ENCODE peak calls at places on chromosome 18, in four cellular contexts. One of them, this sample, is unnamed.

GRCh38 chr18:29225351-29225750 is 1048.4 kb upstream of the CDH2 start:
- DNase-seq in HepG2: no peak
- DNase-seq in H1: no peak
- DNase-seq in HCT116: no peak
- DNase-seq in this sample: no peak

GRCh38 chr18:67710639-67711038 is 194.1 kb upstream of the DSEL start:
- DNase-seq in H1: peak
- DNase-seq in HCT116: no peak
- DNase-seq in HepG2: peak
- DNase-seq in this sample: no peak

GRCh38 chr18:59707306-59707705 is 10.1 kb upstream of the CCBE1 start:
- DNase-seq in HCT116: no peak
- DNase-seq in HepG2: no peak
- DNase-seq in H1: no peak
- DNase-seq in this sample: no peak

GRCh38 chr18:47184419-47185050 is 8.4 kb upstream of the IER3IP1 start:
- DNase-seq in HCT116: peak
- DNase-seq in H1: no peak
- DNase-seq in HepG2: peak
- DNase-seq in this sample: peak

GRCh38 chr18:3294435-3295080 is 32.6 kb downstream of the MYL12B start:
- DNase-seq in HepG2: no peak
- DNase-seq in HCT116: no peak
- DNase-seq in H1: no peak
- DNase-seq in this sample: peak

GRCh38 chr18:44111337-44111736 is 569.4 kb upstream of the SETBP1 start:
- DNase-seq in H1: no peak
- DNase-seq in HCT116: no peak
- DNase-seq in HepG2: no peak
- DNase-seq in this sample: no peak

GRCh38 chr18:10518595-10519273 is 7.1 kb upstream of the NAPG start:
- DNase-seq in HepG2: peak
- DNase-seq in HCT116: no peak
- DNase-seq in H1: no peak
- DNase-seq in this sample: peak

GRCh38 chr18:23523429-23524212 is 20.3 kb downstream of the RMC1 start:
- DNase-seq in HCT116: no peak
- DNase-seq in HepG2: no peak
- DNase-seq in H1: no peak
- DNase-seq in this sample: no peak

GRCh38 chr18:74874351-74874750 is 276.7 kb downstream of the ZNF407 start:
- DNase-seq in H1: no peak
- DNase-seq in HCT116: no peak
- DNase-seq in HepG2: no peak
- DNase-seq in this sample: no peak

GRCh38 chr18:58097127-58097906 is 53.3 kb downstream of the NEDD4L start:
- DNase-seq in HepG2: peak
- DNase-seq in HCT116: no peak
- DNase-seq in H1: no peak
- DNase-seq in this sample: no peak

GRCh38 chr18:50195689-50196088 is 742 bp upstream of the MYO5B start:
- DNase-seq in H1: no peak
- DNase-seq in HCT116: no peak
- DNase-seq in HepG2: no peak
- DNase-seq in this sample: no peak

GRCh38 chr18:50192903-50193795 is 1.8 kb downstream of the MYO5B start:
- DNase-seq in H1: peak
- DNase-seq in HCT116: no peak
- DNase-seq in HepG2: no peak
- DNase-seq in this sample: no peak

GRCh38 chr18:50193796-50194622 is 938 bp downstream of the MYO5B start:
- DNase-seq in HCT116: no peak
- DNase-seq in HepG2: no peak
- DNase-seq in H1: peak
- DNase-seq in this sample: no peak

GRCh38 chr18:50194623-50195532 is at the start of gene MYO5B:
- DNase-seq in HepG2: peak
- DNase-seq in H1: peak
- DNase-seq in HCT116: peak
- DNase-seq in this sample: peak

DNA sequence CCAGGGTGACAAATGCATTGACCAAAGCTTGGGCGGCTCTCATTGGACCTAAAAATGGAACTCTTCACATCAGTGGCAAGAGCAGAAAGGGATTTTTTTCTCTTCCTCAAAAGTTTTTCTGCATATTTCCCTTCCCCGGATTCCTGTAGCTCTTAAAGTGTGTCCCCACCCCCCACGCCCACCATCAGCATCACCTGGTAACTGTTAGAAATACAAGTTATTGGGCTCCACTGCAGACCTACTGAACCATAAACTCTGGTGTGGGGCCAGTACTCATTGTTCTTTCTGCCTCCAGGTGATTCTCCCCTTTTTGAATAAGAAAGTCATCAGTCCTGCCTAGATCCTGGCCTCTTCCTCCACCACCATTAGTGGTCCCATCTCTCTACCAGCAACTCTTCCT is 1.3 kb upstream of the MYO5B start:
- DNase-seq in HepG2: no peak
- DNase-seq in H1: no peak
- DNase-seq in HCT116: no peak
- DNase-seq in this sample: no peak
- TF ChIP-seq FOSL1 in HepG2: no peak
- TF ChIP-seq FOSL1 in H1: no peak
- TF ChIP-seq FOSL1 in HCT116: no peak
- TF ChIP-seq FOSL1 in this sample: no peak

GRCh38 chr18:79394438-79395307 is 1.1 kb upstream of the NFATC1 start:
- DNase-seq in H1: peak
- DNase-seq in HepG2: no peak
- DNase-seq in HCT116: no peak
- DNase-seq in this sample: no peak
- TF ChIP-seq POLR2AphosphoS5 in H1: no peak
- TF ChIP-seq POLR2AphosphoS5 in HepG2: no peak
- TF ChIP-seq POLR2AphosphoS5 in HCT116: no peak
- TF ChIP-seq POLR2AphosphoS5 in this sample: no peak

GRCh38 chr18:48801728-48802542 is 148.8 kb downstream of the SMAD7 start:
- DNase-seq in H1: peak
- DNase-seq in HCT116: no peak
- DNase-seq in HepG2: no peak
- DNase-seq in this sample: no peak

GRCh38 chr18:48802543-48803428 is 148.0 kb downstream of the SMAD7 start:
- DNase-seq in H1: peak
- DNase-seq in HCT116: no peak
- DNase-seq in HepG2: no peak
- DNase-seq in this sample: no peak

GRCh38 chr18:48803951-48804855 is 146.6 kb downstream of the SMAD7 start:
- DNase-seq in H1: peak
- DNase-seq in HepG2: no peak
- DNase-seq in HCT116: no peak
- DNase-seq in this sample: no peak

GRCh38 chr18:48804856-48805610 is 145.7 kb downstream of the SMAD7 start:
- DNase-seq in H1: no peak
- DNase-seq in HCT116: no peak
- DNase-seq in HepG2: no peak
- DNase-seq in this sample: no peak

DNA sequence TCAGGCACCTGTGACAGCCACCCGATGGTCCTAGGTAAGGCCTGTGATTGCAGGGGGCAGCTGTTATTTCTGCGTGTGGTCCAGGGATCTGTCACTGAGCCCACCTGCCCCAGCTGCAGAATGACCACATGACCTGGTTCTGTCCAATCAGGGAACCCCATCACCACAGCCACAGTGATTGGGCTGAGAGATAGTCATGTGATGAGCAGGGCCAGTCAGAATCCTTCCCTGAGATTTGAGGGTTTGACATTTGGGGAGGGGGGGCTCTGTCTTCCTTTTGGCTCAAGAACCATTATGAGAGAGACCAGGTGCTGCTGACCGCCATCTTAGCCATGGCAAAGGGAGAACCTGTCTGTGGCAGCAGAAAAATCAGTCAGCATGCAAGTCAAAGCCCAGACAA is 147.2 kb downstream of the SMAD7 start:
- DNase-seq in H1: peak
- DNase-seq in HepG2: no peak
- DNase-seq in HCT116: no peak
- DNase-seq in this sample: peak
- TF ChIP-seq FOSL1 in H1: no peak
- TF ChIP-seq FOSL1 in HepG2: no peak
- TF ChIP-seq FOSL1 in HCT116: no peak
- TF ChIP-seq FOSL1 in this sample: no peak

DNA sequence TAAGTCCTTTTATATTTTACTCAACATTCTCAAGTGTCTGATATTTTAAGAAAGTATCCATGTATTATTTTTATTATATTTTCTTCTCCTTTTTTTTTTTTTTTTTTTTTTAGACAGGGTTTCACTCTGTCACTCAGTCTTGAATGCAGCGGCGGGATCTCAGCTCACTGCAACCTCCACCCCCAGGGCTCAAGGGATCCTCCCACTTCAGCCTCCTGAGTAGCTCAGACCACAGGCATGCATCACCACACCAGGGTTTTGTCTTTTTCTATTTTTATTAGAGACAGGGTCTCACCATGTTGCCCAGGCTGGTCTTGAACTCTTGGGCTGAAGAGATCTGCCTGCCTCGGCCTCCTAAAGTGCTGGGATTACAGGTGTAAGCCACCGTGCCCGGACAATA is 212.1 kb downstream of the TCF4 start:
- DNase-seq in HepG2: no peak
- DNase-seq in HCT116: no peak
- DNase-seq in H1: no peak
- DNase-seq in this sample: no peak
- TF ChIP-seq POLR2AphosphoS5 in HepG2: no peak
- TF ChIP-seq POLR2AphosphoS5 in HCT116: no peak
- TF ChIP-seq POLR2AphosphoS5 in H1: no peak
- TF ChIP-seq POLR2AphosphoS5 in this sample: no peak